ENCODE peak calls at places on chromosomes 11 and 22, in four cellular contexts. One of them, this sample, is unnamed.

GRCh38 chr22:25822344-25822743 is 80.4 kb downstream of the MYO18B start:
- DNase-seq in HepG2: no peak
- DNase-seq in SK-N-SH: no peak
- DNase-seq in GM12878: no peak
- DNase-seq in this sample: no peak

GRCh38 chr11:47406896-47407745 is 1.3 kb upstream of the SLC39A13 start:
- DNase-seq in SK-N-SH: no peak
- DNase-seq in GM12878: no peak
- DNase-seq in HepG2: no peak
- DNase-seq in this sample: no peak

GRCh38 chr11:49995559-49995958 is 13.2 kb upstream of the OR4C12 start:
- DNase-seq in GM12878: no peak
- DNase-seq in HepG2: peak
- DNase-seq in SK-N-SH: peak
- DNase-seq in this sample: no peak

GRCh38 chr11:74984730-74985129 is 4.0 kb upstream of the NEU3 start:
- DNase-seq in HepG2: no peak
- DNase-seq in GM12878: no peak
- DNase-seq in SK-N-SH: no peak
- DNase-seq in this sample: no peak

GRCh38 chr22:46887978-46888377 is 125.5 kb downstream of the TBC1D22A start:
- DNase-seq in HepG2: no peak
- DNase-seq in GM12878: no peak
- DNase-seq in SK-N-SH: no peak
- DNase-seq in this sample: no peak

GRCh38 chr11:16081756-16082531 is 274.4 kb downstream of the SOX6 start:
- DNase-seq in HepG2: no peak
- DNase-seq in SK-N-SH: peak
- DNase-seq in GM12878: no peak
- DNase-seq in this sample: no peak

GRCh38 chr11:9700105-9700801 is 36.4 kb downstream of the SWAP70 start:
- DNase-seq in GM12878: no peak
- DNase-seq in HepG2: no peak
- DNase-seq in SK-N-SH: no peak
- DNase-seq in this sample: no peak

GRCh38 chr11:106998126-106998525 is 20.1 kb downstream of the GUCY1A2 start:
- DNase-seq in GM12878: no peak
- DNase-seq in HepG2: no peak
- DNase-seq in SK-N-SH: no peak
- DNase-seq in this sample: no peak

GRCh38 chr11:121829159-121829643 is 286.8 kb downstream of the BLID start:
- DNase-seq in SK-N-SH: no peak
- DNase-seq in GM12878: no peak
- DNase-seq in HepG2: no peak
- DNase-seq in this sample: no peak

GRCh38 chr11:102268083-102268984 is 49.0 kb upstream of the BIRC3 start:
- DNase-seq in HepG2: peak
- DNase-seq in SK-N-SH: peak
- DNase-seq in GM12878: peak
- DNase-seq in this sample: peak

GRCh38 chr22:35728639-35729308 is 11.1 kb downstream of the APOL5 start:
- DNase-seq in GM12878: no peak
- DNase-seq in HepG2: no peak
- DNase-seq in SK-N-SH: no peak
- DNase-seq in this sample: no peak

GRCh38 chr11:69945157-69945556 is 125.9 kb upstream of the FGF3 start:
- DNase-seq in HepG2: no peak
- DNase-seq in SK-N-SH: no peak
- DNase-seq in GM12878: no peak
- DNase-seq in this sample: no peak

GRCh38 chr22:39474351-39474991 is 17.7 kb downstream of the MGAT3 start:
- DNase-seq in GM12878: no peak
- DNase-seq in HepG2: no peak
- DNase-seq in SK-N-SH: peak
- DNase-seq in this sample: no peak

GRCh38 chr11:11972942-11973341 is 35.5 kb downstream of the DKK3 start:
- DNase-seq in GM12878: no peak
- DNase-seq in SK-N-SH: no peak
- DNase-seq in HepG2: no peak
- DNase-seq in this sample: no peak

GRCh38 chr11:35040221-35040942 is 98.6 kb upstream of the CD44 start:
- DNase-seq in GM12878: peak
- DNase-seq in SK-N-SH: no peak
- DNase-seq in HepG2: no peak
- DNase-seq in this sample: peak

GRCh38 chr11:115720537-115721308 is 216.5 kb upstream of the CADM1 start:
- DNase-seq in GM12878: no peak
- DNase-seq in HepG2: no peak
- DNase-seq in SK-N-SH: no peak
- DNase-seq in this sample: no peak

GRCh38 chr11:64340671-64341335 is 799 bp downstream of the CCDC88B start:
- DNase-seq in SK-N-SH: peak
- DNase-seq in HepG2: no peak
- DNase-seq in GM12878: no peak
- DNase-seq in this sample: no peak

GRCh38 chr11:27717377-27717776 is 17.1 kb upstream of the BDNF start:
- DNase-seq in SK-N-SH: peak
- DNase-seq in HepG2: no peak
- DNase-seq in GM12878: no peak
- DNase-seq in this sample: peak

GRCh38 chr11:59199546-59200420 is 12.9 kb downstream of the MPEG1 start:
- DNase-seq in SK-N-SH: no peak
- DNase-seq in GM12878: peak
- DNase-seq in HepG2: no peak
- DNase-seq in this sample: no peak

GRCh38 chr11:131612576-131612975 is 242.2 kb downstream of the NTM start:
- DNase-seq in SK-N-SH: no peak
- DNase-seq in GM12878: no peak
- DNase-seq in HepG2: no peak
- DNase-seq in this sample: no peak

GRCh38 chr11:71566081-71566620 is 788 bp downstream of the KRTAP5-10 start:
- DNase-seq in SK-N-SH: no peak
- DNase-seq in HepG2: no peak
- DNase-seq in GM12878: no peak
- DNase-seq in this sample: no peak

GRCh38 chr11:87597696-87598095 is 560.0 kb downstream of the TMEM135 start:
- DNase-seq in HepG2: no peak
- DNase-seq in GM12878: no peak
- DNase-seq in SK-N-SH: no peak
- DNase-seq in this sample: no peak

GRCh38 chr11:62444271-62444833 is 25.5 kb downstream of the SCGB1A1 start:
- DNase-seq in GM12878: peak
- DNase-seq in HepG2: no peak
- DNase-seq in SK-N-SH: peak
- DNase-seq in this sample: no peak

GRCh38 chr11:86228269-86228966 is 16.1 kb upstream of the EED start:
- DNase-seq in HepG2: no peak
- DNase-seq in GM12878: no peak
- DNase-seq in SK-N-SH: no peak
- DNase-seq in this sample: no peak

GRCh38 chr22:41382098-41382578 is 396 bp downstream of the TEF start:
- DNase-seq in SK-N-SH: peak
- DNase-seq in GM12878: no peak
- DNase-seq in HepG2: no peak
- DNase-seq in this sample: peak

GRCh38 chr11:43868852-43869567 is 11.6 kb upstream of the ALKBH3 start:
- DNase-seq in SK-N-SH: no peak
- DNase-seq in HepG2: peak
- DNase-seq in GM12878: peak
- DNase-seq in this sample: no peak

GRCh38 chr11:16605440-16605970 is 132.9 kb upstream of the C11orf58 start:
- DNase-seq in GM12878: no peak
- DNase-seq in SK-N-SH: peak
- DNase-seq in HepG2: no peak
- DNase-seq in this sample: no peak

GRCh38 chr22:24325105-24325757 is 54.6 kb downstream of the SPECC1L start:
- DNase-seq in HepG2: peak
- DNase-seq in SK-N-SH: peak
- DNase-seq in GM12878: peak
- DNase-seq in this sample: peak

GRCh38 chr11:65500262-65501004 is 1.6 kb downstream of the MALAT1 start:
- DNase-seq in HepG2: no peak
- DNase-seq in GM12878: no peak
- DNase-seq in SK-N-SH: no peak
- DNase-seq in this sample: peak

GRCh38 chr11:65499713-65500261 is 942 bp downstream of the MALAT1 start:
- DNase-seq in HepG2: no peak
- DNase-seq in GM12878: no peak
- DNase-seq in SK-N-SH: no peak
- DNase-seq in this sample: no peak

GRCh38 chr11:65498727-65498976 is 193 bp upstream of the MALAT1 start:
- DNase-seq in SK-N-SH: no peak
- DNase-seq in HepG2: no peak
- DNase-seq in GM12878: no peak
- DNase-seq in this sample: no peak

GRCh38 chr11:65498042-65498726 is 661 bp upstream of the MALAT1 start:
- DNase-seq in SK-N-SH: no peak
- DNase-seq in GM12878: peak
- DNase-seq in HepG2: no peak
- DNase-seq in this sample: no peak

GRCh38 chr11:65498977-65499712 is at the start of gene MALAT1:
- DNase-seq in SK-N-SH: peak
- DNase-seq in GM12878: peak
- DNase-seq in HepG2: peak
- DNase-seq in this sample: peak
- TF ChIP-seq EP300 in SK-N-SH: peak
- TF ChIP-seq EP300 in GM12878: peak
- TF ChIP-seq EP300 in HepG2: peak
- TF ChIP-seq EP300 in this sample: no peak

DNA sequence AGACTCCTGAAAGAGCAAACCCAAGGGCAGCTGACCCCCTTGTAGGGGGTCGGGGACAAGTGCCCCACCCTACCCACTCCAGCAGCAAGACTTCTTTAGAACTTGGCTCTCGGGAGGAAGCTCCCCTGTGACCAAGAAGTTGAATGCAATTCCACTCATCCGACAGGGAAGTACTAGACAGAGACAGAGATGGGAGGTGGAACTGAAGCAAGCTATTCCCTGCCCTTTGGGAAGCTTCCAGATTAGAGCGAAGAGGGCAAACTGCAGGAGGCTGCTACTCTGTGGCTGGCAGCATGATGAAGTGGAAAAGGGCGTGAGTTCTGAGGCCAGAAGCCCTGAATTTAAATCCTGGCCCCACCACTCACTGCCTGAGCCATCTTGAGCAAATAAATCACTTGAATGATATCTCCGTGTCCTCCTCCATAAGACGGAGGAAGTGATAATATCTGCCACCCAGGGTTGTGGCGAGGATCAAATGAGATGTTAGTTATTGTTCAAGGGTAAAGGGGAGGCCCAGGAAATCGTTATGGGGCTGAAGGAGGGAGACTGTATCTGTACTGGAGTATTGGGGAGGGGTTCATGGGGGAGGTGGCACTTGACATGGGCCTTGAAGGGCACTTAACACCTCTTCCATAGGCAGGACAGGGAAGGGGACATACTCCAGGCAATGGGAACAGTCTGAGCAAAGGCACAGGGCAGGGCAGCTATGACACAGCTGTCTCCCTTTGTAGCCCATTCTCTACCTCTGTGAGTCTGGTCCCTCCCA is 16.2 kb upstream of the DGKZ start:
- DNase-seq in SK-N-SH: no peak
- DNase-seq in GM12878: no peak
- DNase-seq in HepG2: no peak
- DNase-seq in this sample: no peak
- TF ChIP-seq PBX3 in SK-N-SH: no peak
- TF ChIP-seq PBX3 in GM12878: no peak
- TF ChIP-seq PBX3 in HepG2: no peak
- TF ChIP-seq PBX3 in this sample: no peak

GRCh38 chr11:746289-747175 is 732 bp upstream of the TALDO1 start:
- DNase-seq in SK-N-SH: no peak
- DNase-seq in GM12878: no peak
- DNase-seq in HepG2: no peak
- DNase-seq in this sample: peak
- TF ChIP-seq EP300 in SK-N-SH: no peak
- TF ChIP-seq EP300 in GM12878: no peak
- TF ChIP-seq EP300 in HepG2: no peak
- TF ChIP-seq EP300 in this sample: no peak

DNA sequence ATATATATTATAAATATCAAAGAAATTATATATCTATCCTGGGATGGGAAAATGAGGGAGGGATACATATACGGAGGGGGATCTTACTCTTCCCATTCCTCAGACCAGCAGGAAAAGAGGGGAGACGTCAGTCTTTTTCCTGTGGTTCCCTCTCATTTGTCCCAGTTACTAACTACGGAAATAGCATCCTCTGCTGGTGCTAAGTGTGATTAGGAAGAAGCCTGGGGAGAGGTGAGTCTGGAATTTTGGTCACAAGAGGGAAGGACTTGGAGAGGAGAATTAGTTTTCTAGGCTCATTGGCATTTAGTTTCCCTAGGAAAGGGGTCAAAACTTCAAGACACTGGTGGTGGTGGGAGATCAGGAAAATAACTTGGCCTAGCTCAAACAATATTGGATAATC is 11.6 kb downstream of the MED19 start:
- DNase-seq in SK-N-SH: no peak
- DNase-seq in HepG2: no peak
- DNase-seq in GM12878: no peak
- DNase-seq in this sample: no peak
- TF ChIP-seq PBX3 in SK-N-SH: no peak
- TF ChIP-seq PBX3 in HepG2: no peak
- TF ChIP-seq PBX3 in GM12878: no peak
- TF ChIP-seq PBX3 in this sample: no peak

GRCh38 chr11:65615950-65616574 is 486 bp downstream of the PCNX3 start:
- DNase-seq in SK-N-SH: peak
- DNase-seq in GM12878: no peak
- DNase-seq in HepG2: peak
- DNase-seq in this sample: peak

GRCh38 chr11:65613091-65613928 is 711 bp downstream of the MAP3K11 start:
- DNase-seq in SK-N-SH: no peak
- DNase-seq in GM12878: no peak
- DNase-seq in HepG2: no peak
- DNase-seq in this sample: no peak

GRCh38 chr11:65617136-65617850 is 1.7 kb downstream of the PCNX3 start:
- DNase-seq in SK-N-SH: no peak
- DNase-seq in HepG2: no peak
- DNase-seq in GM12878: no peak
- DNase-seq in this sample: no peak

GRCh38 chr11:65616575-65617001 is 1.0 kb downstream of the PCNX3 start:
- DNase-seq in GM12878: no peak
- DNase-seq in SK-N-SH: no peak
- DNase-seq in HepG2: peak
- DNase-seq in this sample: no peak

GRCh38 chr11:65615229-65615949 is at the start of gene PCNX3:
- DNase-seq in HepG2: peak
- DNase-seq in SK-N-SH: peak
- DNase-seq in GM12878: peak
- DNase-seq in this sample: peak
- TF ChIP-seq EP300 in HepG2: peak
- TF ChIP-seq EP300 in SK-N-SH: no peak
- TF ChIP-seq EP300 in GM12878: peak
- TF ChIP-seq EP300 in this sample: no peak

This sample was measured in A549.